ENCODE peak calls at places on chromosomes 7 and 10, in six cellular contexts. F is posterior vena cava, N is mucosa of gallbladder, U is IMR-90, V is GM03348, X is mesenchymal stem cell. Q is an unnamed sample.

GRCh38 chr7:40760293-40760964 is 625.6 kb downstream of the SUGCT start:
- DNase-seq in F (no peak), N (no peak), U (no peak), V (no peak), X (peak), Q (no peak)

GRCh38 chr7:77746164-77746823 is 50.0 kb downstream of the RSBN1L start:
- DNase-seq in F (no peak), N (no peak), U (no peak), V (no peak), X (no peak), Q (no peak)

GRCh38 chr10:9501944-9502343 is 1447.5 kb downstream of the GATA3 start:
- DNase-seq in F (no peak), N (no peak), U (no peak), V (no peak), X (no peak), Q (no peak)

GRCh38 chr7:98177553-98177952 is 33.7 kb upstream of the BHLHA15 start:
- DNase-seq in F (no peak), N (no peak), U (no peak), V (no peak), X (no peak), Q (no peak)

GRCh38 chr7:148461780-148462179 is 128.8 kb upstream of the C7orf33 start:
- DNase-seq in F (no peak), N (no peak), U (no peak), V (no peak), X (no peak), Q (no peak)

GRCh38 chr10:68876246-68876918 is 24.7 kb upstream of the DDX50 start:
- DNase-seq in F (no peak), N (peak), U (peak), V (no peak), X (peak), Q (peak)

GRCh38 chr10:64648915-64649314 is 1127.7 kb downstream of the REEP3 start:
- DNase-seq in F (no peak), N (no peak), U (no peak), V (no peak), X (no peak), Q (no peak)

GRCh38 chr7:79471283-79471682 is 17.8 kb upstream of the MAGI2 start:
- DNase-seq in F (no peak), N (no peak), U (no peak), V (no peak), X (peak), Q (no peak)